ENCODE peak calls at places on chromosomes 12 and 14, in six cellular contexts. One of them, this sample, is unnamed.

GRCh38 chr12:125983784-125984510 is 918.7 kb downstream of the AACS start:
- DNase-seq in HCT116: no peak
- DNase-seq in colonic mucosa: no peak
- DNase-seq in uterus: no peak
- DNase-seq in neural progenitor cell: peak
- DNase-seq in brain microvascular endothelial cell: no peak
- DNase-seq in this sample: no peak

GRCh38 chr12:32497864-32498263 is 98.5 kb downstream of the FGD4 start:
- DNase-seq in HCT116: no peak
- DNase-seq in colonic mucosa: no peak
- DNase-seq in uterus: no peak
- DNase-seq in neural progenitor cell: no peak
- DNase-seq in brain microvascular endothelial cell: no peak
- DNase-seq in this sample: no peak

GRCh38 chr12:54392485-54393349 is 8.2 kb upstream of the ZNF385A start:
- DNase-seq in HCT116: no peak
- DNase-seq in colonic mucosa: no peak
- DNase-seq in uterus: no peak
- DNase-seq in neural progenitor cell: no peak
- DNase-seq in brain microvascular endothelial cell: no peak
- DNase-seq in this sample: no peak

GRCh38 chr14:20400589-20400964 is 12.7 kb downstream of the TEP1 start:
- DNase-seq in HCT116: no peak
- DNase-seq in colonic mucosa: no peak
- DNase-seq in uterus: no peak
- DNase-seq in neural progenitor cell: no peak
- DNase-seq in brain microvascular endothelial cell: no peak
- DNase-seq in this sample: no peak

GRCh38 chr12:121036810-121037326 is 2.2 kb downstream of the OASL start:
- DNase-seq in HCT116: no peak
- DNase-seq in colonic mucosa: no peak
- DNase-seq in uterus: no peak
- DNase-seq in neural progenitor cell: no peak
- DNase-seq in brain microvascular endothelial cell: peak
- DNase-seq in this sample: no peak

GRCh38 chr14:69260246-69260978 is 454 bp downstream of the GALNT16 start:
- DNase-seq in HCT116: no peak
- DNase-seq in colonic mucosa: no peak
- DNase-seq in uterus: no peak
- DNase-seq in neural progenitor cell: peak
- DNase-seq in brain microvascular endothelial cell: peak
- DNase-seq in this sample: no peak

GRCh38 chr14:80315681-80316080 is 104.4 kb upstream of the DIO2 start:
- DNase-seq in HCT116: no peak
- DNase-seq in colonic mucosa: no peak
- DNase-seq in uterus: no peak
- DNase-seq in neural progenitor cell: no peak
- DNase-seq in brain microvascular endothelial cell: no peak
- DNase-seq in this sample: no peak

GRCh38 chr12:14394317-14395058 is 29.0 kb downstream of the ATF7IP start:
- DNase-seq in HCT116: peak
- DNase-seq in colonic mucosa: peak
- DNase-seq in uterus: peak
- DNase-seq in neural progenitor cell: peak
- DNase-seq in brain microvascular endothelial cell: peak
- DNase-seq in this sample: peak

GRCh38 chr14:92539875-92540274 is 26.3 kb downstream of the RIN3 start:
- DNase-seq in HCT116: no peak
- DNase-seq in colonic mucosa: no peak
- DNase-seq in uterus: no peak
- DNase-seq in neural progenitor cell: no peak
- DNase-seq in brain microvascular endothelial cell: peak
- DNase-seq in this sample: no peak

GRCh38 chr12:2044165-2044564 is 8.6 kb upstream of the CACNA1C start:
- DNase-seq in HCT116: no peak
- DNase-seq in colonic mucosa: no peak
- DNase-seq in uterus: no peak
- DNase-seq in neural progenitor cell: no peak
- DNase-seq in brain microvascular endothelial cell: no peak
- DNase-seq in this sample: no peak

GRCh38 chr14:39320318-39320717 is 86.6 kb downstream of the MIA2 start:
- DNase-seq in HCT116: no peak
- DNase-seq in colonic mucosa: no peak
- DNase-seq in uterus: no peak
- DNase-seq in neural progenitor cell: no peak
- DNase-seq in brain microvascular endothelial cell: no peak
- DNase-seq in this sample: no peak

GRCh38 chr12:77795699-77796098 is 35.0 kb upstream of the NAV3 start:
- DNase-seq in HCT116: no peak
- DNase-seq in colonic mucosa: no peak
- DNase-seq in uterus: no peak
- DNase-seq in neural progenitor cell: no peak
- DNase-seq in brain microvascular endothelial cell: peak
- DNase-seq in this sample: no peak

GRCh38 chr12:56230449-56231183 is 765 bp downstream of the SLC39A5 start:
- DNase-seq in HCT116: no peak
- DNase-seq in colonic mucosa: peak
- DNase-seq in uterus: no peak
- DNase-seq in neural progenitor cell: peak
- DNase-seq in brain microvascular endothelial cell: no peak
- DNase-seq in this sample: peak

GRCh38 chr12:75444444-75445136 is 36.0 kb upstream of the GLIPR1 start:
- DNase-seq in HCT116: no peak
- DNase-seq in colonic mucosa: no peak
- DNase-seq in uterus: no peak
- DNase-seq in neural progenitor cell: no peak
- DNase-seq in brain microvascular endothelial cell: peak
- DNase-seq in this sample: no peak

GRCh38 chr12:52271157-52271556 is 3.3 kb upstream of the KRT86 start:
- DNase-seq in HCT116: no peak
- DNase-seq in colonic mucosa: no peak
- DNase-seq in uterus: no peak
- DNase-seq in neural progenitor cell: no peak
- DNase-seq in brain microvascular endothelial cell: no peak
- DNase-seq in this sample: no peak

GRCh38 chr12:49227701-49228100 is 37.2 kb upstream of the TUBA1C start:
- DNase-seq in HCT116: no peak
- DNase-seq in colonic mucosa: no peak
- DNase-seq in uterus: no peak
- DNase-seq in neural progenitor cell: peak
- DNase-seq in brain microvascular endothelial cell: no peak
- DNase-seq in this sample: no peak

GRCh38 chr14:98946995-98947394 is 325.0 kb downstream of the BCL11B start:
- DNase-seq in HCT116: no peak
- DNase-seq in colonic mucosa: no peak
- DNase-seq in uterus: no peak
- DNase-seq in neural progenitor cell: peak
- DNase-seq in brain microvascular endothelial cell: no peak
- DNase-seq in this sample: no peak

GRCh38 chr12:118103231-118103600 is 595 bp downstream of the VSIG10 start:
- DNase-seq in HCT116: no peak
- DNase-seq in colonic mucosa: peak
- DNase-seq in uterus: peak
- DNase-seq in neural progenitor cell: no peak
- DNase-seq in brain microvascular endothelial cell: no peak
- DNase-seq in this sample: no peak

GRCh38 chr12:89179983-89180382 is 172.3 kb downstream of the DUSP6 start:
- DNase-seq in HCT116: no peak
- DNase-seq in colonic mucosa: peak
- DNase-seq in uterus: peak
- DNase-seq in neural progenitor cell: no peak
- DNase-seq in brain microvascular endothelial cell: peak
- DNase-seq in this sample: peak

GRCh38 chr12:62382526-62382925 is 84.1 kb upstream of the MON2 start:
- DNase-seq in HCT116: no peak
- DNase-seq in colonic mucosa: no peak
- DNase-seq in uterus: no peak
- DNase-seq in neural progenitor cell: no peak
- DNase-seq in brain microvascular endothelial cell: no peak
- DNase-seq in this sample: no peak

GRCh38 chr12:13358391-13358905 is 161.9 kb downstream of the EMP1 start:
- DNase-seq in HCT116: no peak
- DNase-seq in colonic mucosa: no peak
- DNase-seq in uterus: no peak
- DNase-seq in neural progenitor cell: no peak
- DNase-seq in brain microvascular endothelial cell: no peak
- DNase-seq in this sample: no peak

GRCh38 chr12:125330645-125331341 is 265.6 kb downstream of the AACS start:
- DNase-seq in HCT116: peak
- DNase-seq in colonic mucosa: peak
- DNase-seq in uterus: no peak
- DNase-seq in neural progenitor cell: peak
- DNase-seq in brain microvascular endothelial cell: peak
- DNase-seq in this sample: peak

GRCh38 chr12:48810817-48811453 is 7.4 kb upstream of the CACNB3 start:
- DNase-seq in HCT116: no peak
- DNase-seq in colonic mucosa: no peak
- DNase-seq in uterus: peak
- DNase-seq in neural progenitor cell: no peak
- DNase-seq in brain microvascular endothelial cell: peak
- DNase-seq in this sample: peak

GRCh38 chr12:80937391-80938238 is at the start of gene LIN7A:
- DNase-seq in HCT116: no peak
- DNase-seq in colonic mucosa: peak
- DNase-seq in uterus: peak
- DNase-seq in neural progenitor cell: peak
- DNase-seq in brain microvascular endothelial cell: peak
- DNase-seq in this sample: no peak

GRCh38 chr12:34395056-34396005 is 373.0 kb downstream of the ALG10 start:
- DNase-seq in HCT116: no peak
- DNase-seq in colonic mucosa: peak
- DNase-seq in uterus: peak
- DNase-seq in neural progenitor cell: no peak
- DNase-seq in brain microvascular endothelial cell: no peak
- DNase-seq in this sample: no peak

GRCh38 chr12:44703311-44703910 is 172.7 kb downstream of the NELL2 start:
- DNase-seq in HCT116: no peak
- DNase-seq in colonic mucosa: no peak
- DNase-seq in uterus: no peak
- DNase-seq in neural progenitor cell: no peak
- DNase-seq in brain microvascular endothelial cell: no peak
- DNase-seq in this sample: no peak

GRCh38 chr14:65981192-65981843 is 504.9 kb upstream of the CCDC196 start:
- DNase-seq in HCT116: no peak
- DNase-seq in colonic mucosa: no peak
- DNase-seq in uterus: no peak
- DNase-seq in neural progenitor cell: peak
- DNase-seq in brain microvascular endothelial cell: no peak
- DNase-seq in this sample: no peak

DNA sequence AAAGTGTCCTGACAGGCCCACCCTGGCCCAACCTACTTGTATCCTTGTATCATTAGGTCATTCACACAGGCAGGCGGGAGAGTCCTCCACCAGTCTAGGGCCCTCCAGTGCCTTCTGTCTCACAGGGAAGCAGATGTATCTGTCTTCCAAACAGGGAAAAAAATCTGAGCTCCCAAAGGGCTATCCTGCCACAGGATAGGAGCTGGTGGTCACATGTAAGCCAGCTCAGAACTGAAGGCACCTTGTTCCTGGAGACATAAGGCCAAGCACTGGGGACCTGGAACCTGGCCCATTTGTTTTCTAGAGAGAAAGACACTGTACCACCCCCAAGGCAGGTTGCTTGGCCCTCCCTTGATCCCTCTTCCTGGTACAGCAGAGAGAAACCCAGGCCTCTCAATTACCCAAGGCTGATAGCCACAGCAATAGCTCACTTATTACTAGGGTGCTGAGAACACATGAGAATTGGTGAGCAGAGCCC is 19.4 kb upstream of the PLEKHH1 start:
- DNase-seq in HCT116: no peak
- DNase-seq in colonic mucosa: peak
- DNase-seq in uterus: no peak
- DNase-seq in neural progenitor cell: no peak
- DNase-seq in brain microvascular endothelial cell: no peak
- DNase-seq in this sample: peak
- H3K4me3 ChIP-seq in HCT116: no peak
- H3K4me3 ChIP-seq in colonic mucosa: peak
- H3K4me3 ChIP-seq in uterus: no peak
- H3K4me3 ChIP-seq in neural progenitor cell: no peak
- H3K4me3 ChIP-seq in brain microvascular endothelial cell: no peak
- H3K4me3 ChIP-seq in this sample: no peak

DNA sequence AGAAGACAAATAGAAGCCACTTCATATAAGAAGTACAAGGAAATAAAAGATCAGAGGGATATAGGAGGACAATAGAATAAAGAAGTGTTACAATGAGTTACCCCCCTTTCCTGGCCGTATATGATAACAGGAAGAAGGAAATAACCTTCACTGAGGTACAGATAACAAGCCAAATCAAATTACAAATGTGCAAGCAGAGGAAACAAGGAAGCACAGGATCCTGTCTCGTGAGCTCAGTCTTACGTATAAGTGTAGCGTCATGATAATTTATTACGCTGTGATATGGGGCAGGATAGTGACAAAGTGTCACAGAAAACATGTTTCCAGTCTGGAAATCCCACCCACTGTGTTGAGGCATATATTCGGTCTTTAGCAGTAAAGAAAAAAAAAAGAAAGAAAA is 26.5 kb downstream of the CRACR2A start:
- DNase-seq in HCT116: no peak
- DNase-seq in colonic mucosa: no peak
- DNase-seq in uterus: no peak
- DNase-seq in neural progenitor cell: no peak
- DNase-seq in brain microvascular endothelial cell: no peak
- DNase-seq in this sample: peak
- H3K27ac ChIP-seq in HCT116: no peak
- H3K27ac ChIP-seq in colonic mucosa: peak
- H3K27ac ChIP-seq in uterus: no peak
- H3K27ac ChIP-seq in neural progenitor cell: no peak
- H3K27ac ChIP-seq in brain microvascular endothelial cell: no peak
- H3K27ac ChIP-seq in this sample: no peak

GRCh38 chr14:105486974-105487448 is 325 bp downstream of the CRIP1 start:
- DNase-seq in HCT116: no peak
- DNase-seq in colonic mucosa: peak
- DNase-seq in uterus: peak
- DNase-seq in neural progenitor cell: peak
- DNase-seq in brain microvascular endothelial cell: no peak
- DNase-seq in this sample: peak
- H3K4me3 ChIP-seq in HCT116: peak
- H3K4me3 ChIP-seq in colonic mucosa: peak
- H3K4me3 ChIP-seq in uterus: peak
- H3K4me3 ChIP-seq in neural progenitor cell: peak
- H3K4me3 ChIP-seq in brain microvascular endothelial cell: no peak
- H3K4me3 ChIP-seq in this sample: peak

GRCh38 chr12:116672010-116672409 is 65.9 kb downstream of the SPRING1 start:
- DNase-seq in HCT116: no peak
- DNase-seq in colonic mucosa: no peak
- DNase-seq in uterus: no peak
- DNase-seq in neural progenitor cell: no peak
- DNase-seq in brain microvascular endothelial cell: no peak
- DNase-seq in this sample: no peak

GRCh38 chr12:116673713-116674112 is 64.2 kb downstream of the SPRING1 start:
- DNase-seq in HCT116: peak
- DNase-seq in colonic mucosa: peak
- DNase-seq in uterus: no peak
- DNase-seq in neural progenitor cell: peak
- DNase-seq in brain microvascular endothelial cell: no peak
- DNase-seq in this sample: no peak

GRCh38 chr12:116670859-116671258 is 67.0 kb downstream of the SPRING1 start:
- DNase-seq in HCT116: no peak
- DNase-seq in colonic mucosa: no peak
- DNase-seq in uterus: no peak
- DNase-seq in neural progenitor cell: no peak
- DNase-seq in brain microvascular endothelial cell: no peak
- DNase-seq in this sample: no peak

GRCh38 chr12:116674643-116675183 is 63.2 kb downstream of the SPRING1 start:
- DNase-seq in HCT116: no peak
- DNase-seq in colonic mucosa: no peak
- DNase-seq in uterus: no peak
- DNase-seq in neural progenitor cell: no peak
- DNase-seq in brain microvascular endothelial cell: no peak
- DNase-seq in this sample: no peak

GRCh38 chr12:116672842-116673516 is 64.9 kb downstream of the SPRING1 start:
- DNase-seq in HCT116: no peak
- DNase-seq in colonic mucosa: no peak
- DNase-seq in uterus: no peak
- DNase-seq in neural progenitor cell: no peak
- DNase-seq in brain microvascular endothelial cell: no peak
- DNase-seq in this sample: no peak
- H3K27ac ChIP-seq in HCT116: no peak
- H3K27ac ChIP-seq in colonic mucosa: no peak
- H3K27ac ChIP-seq in uterus: no peak
- H3K27ac ChIP-seq in neural progenitor cell: no peak
- H3K27ac ChIP-seq in brain microvascular endothelial cell: no peak
- H3K27ac ChIP-seq in this sample: peak

This sample was measured in small intestine.